ENCODE peak calls at places on chromosomes 6 and 20, in five cellular contexts. M, N, K, E and H are unnamed samples.

GRCh38 chr6:797479-798077 is 104.6 kb upstream of the EXOC2 start:
- DNase-seq in E (no peak), N (peak), K (peak), M (peak), H (no peak)

GRCh38 chr20:35743693-35744491 is 1.8 kb upstream of the RBM39 start:
- DNase-seq in N (peak), M (no peak), K (no peak), E (no peak), H (no peak)

GRCh38 chr20:55153321-55153720 is 677.9 kb downstream of the DOK5 start:
- DNase-seq in N (no peak), M (no peak), K (no peak), E (no peak), H (no peak)

GRCh38 chr6:88483424-88483823 is 317.3 kb upstream of the CNR1 start:
- DNase-seq in E (no peak), K (no peak), M (no peak), N (no peak), H (no peak)

GRCh38 chr6:20477485-20477884 is 56.8 kb upstream of the CDKAL1 start:
- DNase-seq in M (no peak), E (no peak), N (no peak), K (no peak), H (no peak)

GRCh38 chr6:38686270-38687042 is 16.5 kb downstream of the GLO1 start:
- DNase-seq in E (no peak), M (no peak), K (no peak), N (peak), H (no peak)

GRCh38 chr6:57221191-57221935 is 744 bp downstream of the RAB23 start:
- DNase-seq in E (peak), N (peak), K (peak), M (peak), H (peak)

GRCh38 chr20:46900826-46901225 is 6.2 kb downstream of the EYA2 start:
- DNase-seq in E (no peak), N (no peak), M (no peak), K (no peak), H (no peak)

GRCh38 chr6:34041385-34041784 is 104.5 kb downstream of the GRM4 start:
- DNase-seq in E (no peak), N (no peak), K (no peak), M (no peak), H (no peak)

GRCh38 chr6:121865811-121866210 is 430.4 kb downstream of the GJA1 start:
- DNase-seq in K (no peak), M (peak), E (no peak), N (no peak), H (no peak)

GRCh38 chr6:116596815-116597214 is 19.5 kb upstream of the RSPH4A start:
- DNase-seq in K (peak), N (peak), E (no peak), M (peak), H (no peak)

GRCh38 chr6:473759-474453 is 82.4 kb downstream of the IRF4 start:
- DNase-seq in K (no peak), E (no peak), N (no peak), M (peak), H (no peak)

GRCh38 chr6:41536884-41537347 is 9.3 kb upstream of the FOXP4 start:
- DNase-seq in M (no peak), N (no peak), E (no peak), K (no peak), H (no peak)

GRCh38 chr20:34522969-34523871 is 7.0 kb downstream of the DYNLRB1 start:
- DNase-seq in M (peak), E (peak), K (no peak), N (peak), H (no peak)

GRCh38 chr6:56840467-56841371 is 114.2 kb upstream of the BEND6 start:
- DNase-seq in E (no peak), K (no peak), M (peak), N (peak), H (no peak)

GRCh38 chr6:14031516-14031915 is 86.1 kb upstream of the CD83 start:
- DNase-seq in K (no peak), E (no peak), N (peak), M (no peak), H (no peak)

GRCh38 chr6:37239950-37240713 is 17.4 kb upstream of the TBC1D22B start:
- DNase-seq in N (peak), E (no peak), K (no peak), M (no peak), H (no peak)

GRCh38 chr20:17841751-17842191 is 126.8 kb downstream of the SNX5 start:
- DNase-seq in N (peak), E (no peak), K (no peak), M (no peak), H (no peak)

GRCh38 chr6:103798166-103798565 is 1061.6 kb downstream of the HACE1 start:
- DNase-seq in M (no peak), N (no peak), E (no peak), K (no peak), H (no peak)

GRCh38 chr6:330948-331347 is 38.7 kb downstream of the DUSP22 start:
- DNase-seq in M (no peak), N (no peak), E (no peak), K (no peak), H (no peak)

GRCh38 chr6:26478100-26478984 is 20.6 kb downstream of the BTN2A1 start:
- DNase-seq in K (no peak), N (no peak), E (no peak), M (no peak), H (no peak)

GRCh38 chr6:1552296-1552761 is 57.4 kb upstream of the FOXC1 start:
- DNase-seq in E (no peak), K (no peak), N (peak), M (peak), H (no peak)

DNA sequence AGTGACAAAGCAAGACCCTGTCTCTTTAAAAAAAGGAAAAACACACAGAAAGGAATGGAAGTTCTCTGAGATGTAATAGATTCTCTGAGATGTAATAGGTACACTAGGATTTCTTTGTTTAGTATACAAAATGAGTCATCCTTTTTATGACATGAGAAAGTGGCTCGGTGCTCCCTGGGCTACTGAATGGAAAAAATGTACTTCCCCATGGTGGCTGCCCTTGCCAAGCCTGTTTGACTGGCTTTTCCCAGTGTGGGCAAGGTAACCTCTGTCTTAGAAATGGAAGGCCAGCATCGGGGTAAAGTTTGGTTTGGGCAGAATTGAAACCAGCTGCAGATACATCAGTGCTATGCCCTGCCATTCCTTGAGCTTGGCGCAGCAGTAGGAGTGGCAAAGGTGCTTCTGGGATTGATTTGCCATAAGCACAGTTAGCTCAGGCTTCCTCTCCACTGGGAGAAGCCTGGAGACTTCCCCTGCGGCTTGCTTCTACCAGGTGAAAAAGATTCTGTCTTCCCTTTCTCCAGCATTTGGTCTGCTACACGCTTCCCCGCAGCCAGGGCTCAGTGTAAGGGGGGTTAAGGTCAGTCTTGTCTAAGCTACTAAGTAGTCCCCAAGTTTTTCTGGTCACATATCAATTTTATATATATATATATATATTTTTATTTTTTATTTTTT is 24.5 kb downstream of the ARFGEF2 start:
- DNase-seq in M (peak), E (no peak), K (no peak), N (peak), H (no peak)
- H2BK5ac ChIP-seq in M (no peak), E (no peak), K (no peak), N (no peak), H (no peak)

DNA sequence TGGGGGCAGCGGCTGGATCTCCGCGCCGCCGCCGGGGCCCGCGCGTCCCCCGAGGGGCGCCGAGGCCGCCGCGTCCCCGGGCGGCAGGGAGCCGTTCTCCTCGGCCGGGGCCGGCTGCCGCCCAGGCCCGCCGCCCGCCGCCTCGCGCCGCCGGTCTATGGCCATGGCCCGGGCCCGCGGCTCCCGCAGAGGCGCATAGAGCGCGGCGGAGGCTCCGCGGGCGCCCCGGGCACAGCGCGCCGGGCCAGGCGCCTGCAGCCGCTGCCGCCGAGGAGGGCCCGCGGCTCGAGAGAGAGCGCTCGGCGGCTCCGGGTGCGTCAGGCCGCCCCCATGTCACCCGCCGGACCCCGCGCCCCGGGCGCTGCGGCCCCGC is 469 bp downstream of the SLC22A23 start:
- DNase-seq in M (no peak), N (no peak), E (no peak), K (no peak), H (no peak)
- H2BK5ac ChIP-seq in M (no peak), N (no peak), E (no peak), K (no peak), H (no peak)

DNA sequence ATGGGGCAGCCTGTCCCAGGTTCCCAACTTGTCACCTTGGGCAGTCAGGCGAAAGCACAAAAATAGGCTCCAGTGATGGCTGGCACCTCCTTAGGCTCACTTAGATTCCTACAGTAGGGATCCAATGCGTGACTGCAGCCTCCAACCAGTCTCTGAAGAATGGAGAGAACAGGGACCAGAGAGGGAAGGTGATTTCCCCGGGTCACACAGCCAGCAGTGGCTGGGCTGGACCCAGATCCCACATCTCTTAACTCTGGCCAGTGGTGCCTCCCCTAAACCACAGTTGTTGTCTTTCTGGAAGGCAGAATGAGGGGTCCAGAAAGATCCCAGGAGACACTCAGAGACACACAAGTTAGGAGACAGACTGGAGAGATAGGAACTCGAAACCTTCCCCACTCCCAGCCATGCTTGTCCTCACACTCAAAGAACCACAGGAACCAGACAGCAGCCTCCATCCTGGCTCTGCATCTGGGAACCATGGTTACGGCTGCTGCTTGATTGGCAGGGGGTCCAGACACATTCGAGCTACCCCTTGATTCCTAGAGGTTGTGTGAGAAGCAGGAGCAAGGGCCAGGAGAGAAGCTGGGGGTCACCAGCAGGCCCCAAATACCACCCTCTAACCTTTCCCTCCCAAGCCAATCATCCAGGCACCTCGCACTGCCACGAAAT is 33.1 kb upstream of the SIRPA start:
- DNase-seq in E (no peak), K (no peak), N (no peak), M (peak), H (no peak)
- H2BK5ac ChIP-seq in E (no peak), K (no peak), N (no peak), M (no peak), H (no peak)

GRCh38 chr6:169292340-169293124 is 38.9 kb upstream of the THBS2 start:
- DNase-seq in E (no peak), K (no peak), N (peak), M (peak), H (no peak)
- H2BK5ac ChIP-seq in E (no peak), K (no peak), N (peak), M (no peak), H (no peak)

DNA sequence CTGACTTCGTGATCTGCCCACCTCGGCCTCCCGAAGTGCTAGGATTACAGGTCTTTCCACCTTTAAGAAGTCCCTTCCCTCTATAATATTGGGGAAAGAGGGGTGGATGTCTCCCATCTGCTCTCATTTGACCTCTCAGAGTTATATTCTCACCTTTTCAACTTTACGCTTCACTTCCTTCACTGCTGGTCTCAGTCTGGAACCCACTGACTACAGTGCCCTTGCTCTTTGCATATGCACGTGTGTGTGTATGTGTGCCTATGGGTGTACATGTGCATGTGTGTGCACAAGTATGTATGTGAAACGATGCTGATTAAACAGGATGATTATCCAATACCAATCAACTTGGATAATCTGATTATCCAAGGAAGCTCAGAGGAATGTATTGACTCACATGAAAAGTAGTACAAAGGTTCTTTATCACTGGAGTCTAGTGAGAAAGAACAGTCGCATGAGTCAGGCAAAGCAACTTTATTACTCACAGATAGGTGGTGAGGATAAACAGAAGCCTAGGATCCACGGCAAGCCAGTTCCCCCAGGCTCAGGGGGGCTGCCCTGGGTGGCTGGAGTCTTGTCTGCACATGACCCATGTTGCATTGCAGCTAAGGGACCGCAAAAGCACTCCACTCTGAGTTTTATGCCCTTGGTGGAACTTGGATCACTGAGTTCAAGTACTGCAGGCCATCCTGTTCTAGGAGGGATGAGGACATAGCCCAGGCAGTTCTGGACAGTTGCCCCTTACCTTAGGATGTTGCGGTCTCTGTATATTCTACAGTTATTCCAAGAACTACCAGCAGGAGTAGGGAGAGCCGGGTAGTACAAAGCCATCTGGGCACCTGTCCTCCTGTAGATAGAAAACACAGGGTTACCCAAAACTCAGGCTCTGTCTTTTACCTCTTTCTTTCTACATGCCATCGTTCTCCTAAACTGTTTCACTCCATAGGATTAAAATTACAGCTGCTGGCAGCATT is 50.9 kb downstream of the SNRNP48 start:
- DNase-seq in E (no peak), K (no peak), M (peak), N (peak), H (no peak)
- H2BK5ac ChIP-seq in E (no peak), K (no peak), M (no peak), N (peak), H (no peak)

DNA sequence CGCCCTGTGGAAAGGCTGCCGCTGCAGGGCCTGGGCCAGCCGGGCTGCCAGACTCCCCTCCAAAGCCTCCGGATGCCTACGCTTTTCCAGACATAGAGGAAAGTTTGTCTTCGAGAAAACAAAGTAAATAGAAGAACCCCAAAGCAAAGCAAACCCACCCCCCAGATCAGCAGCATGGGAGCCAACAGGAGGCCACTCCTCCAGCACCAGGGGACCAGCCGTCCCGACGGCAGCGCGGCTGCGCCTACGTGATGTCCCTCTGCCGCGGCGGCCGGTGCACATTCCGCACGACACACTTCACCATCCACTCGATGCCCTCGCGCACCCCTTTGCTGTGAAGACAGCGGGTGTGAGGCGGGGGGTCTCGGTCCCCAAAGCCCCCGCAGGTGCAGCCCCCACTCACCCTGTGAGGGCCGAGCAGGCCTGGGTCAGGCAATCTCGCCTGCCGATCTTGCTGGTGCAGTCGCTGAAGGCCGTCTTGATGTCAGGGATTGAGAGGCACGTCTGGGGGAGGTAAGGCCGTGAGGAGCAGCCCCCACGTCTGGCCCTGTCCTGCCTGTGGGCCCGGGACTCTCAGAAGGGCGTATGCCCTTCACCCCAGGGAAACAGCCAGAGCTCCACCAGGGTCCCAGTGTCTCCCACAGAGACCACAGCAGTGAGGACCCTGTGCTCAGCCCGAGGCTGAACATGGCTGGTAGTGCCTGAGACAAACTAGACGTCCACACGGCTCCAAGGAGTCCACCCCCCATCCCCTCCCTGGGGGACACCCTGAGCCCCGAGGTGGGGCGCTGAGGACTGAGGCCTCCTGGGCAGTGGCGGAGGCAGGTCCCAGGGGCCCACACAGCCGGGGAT is 4.0 kb downstream of the TNFRSF6B start:
- DNase-seq in E (no peak), K (no peak), M (no peak), N (no peak), H (no peak)
- H2BK5ac ChIP-seq in E (no peak), K (peak), M (no peak), N (peak), H (no peak)

DNA sequence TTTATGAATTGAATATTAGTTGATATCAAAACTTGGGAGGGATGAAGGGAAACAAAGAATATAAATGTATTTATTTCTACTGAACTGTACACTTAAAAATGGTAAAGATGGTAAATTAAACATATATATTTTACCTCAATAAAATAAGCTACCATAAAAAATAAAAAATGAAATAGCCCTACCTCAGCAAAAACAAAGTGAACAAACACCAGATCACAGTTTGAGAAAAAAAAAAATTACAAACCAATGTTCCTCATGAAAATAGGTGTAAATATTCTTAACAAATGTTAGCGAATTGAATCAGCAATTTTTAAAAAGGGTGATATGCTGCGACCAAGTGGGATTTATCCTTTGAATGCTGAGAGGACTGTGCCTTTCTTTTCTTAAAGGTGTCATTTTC is 28.3 kb upstream of the ZNF184 start:
- DNase-seq in K (no peak), M (no peak), E (no peak), N (no peak), H (no peak)
- H2BK5ac ChIP-seq in K (no peak), M (no peak), E (no peak), N (no peak), H (no peak)